ENCODE peak calls at places on chromosome 15, in seven cellular contexts. B, F, O, Q, K, D and R are unnamed samples.

GRCh38 chr15:61101543-61101942 is 127.6 kb downstream of the RORA start:
- DNase-seq in B (no peak), K (no peak), D (no peak), O (no peak), Q (no peak), F (no peak), R (no peak)

GRCh38 chr15:87224409-87224808 is 1032.1 kb downstream of the NTRK3 start:
- DNase-seq in B (no peak), D (no peak), Q (no peak), O (no peak), F (peak; percentile 68), K (no peak), R (no peak)

GRCh38 chr15:55791576-55792400 is 48.8 kb upstream of the PRTG start:
- DNase-seq in D (no peak), B (no peak), O (no peak), Q (no peak), K (no peak), F (peak; percentile 81), R (no peak)

GRCh38 chr15:57509121-57509520 is 82.6 kb upstream of the MYZAP start:
- DNase-seq in B (no peak), Q (no peak), F (no peak), D (no peak), K (no peak), O (no peak), R (no peak)

GRCh38 chr15:71124937-71125755 is 9.9 kb downstream of the THSD4 start:
- DNase-seq in B (no peak), Q (no peak), D (no peak), O (no peak), K (no peak), F (no peak), R (no peak)

GRCh38 chr15:89486726-89487050 is 9.7 kb downstream of the RHCG start:
- DNase-seq in F (no peak), K (peak; percentile 58), O (peak; percentile 59), D (peak; percentile 77), Q (no peak), B (no peak), R (peak; percentile 9)

GRCh38 chr15:23035964-23036566 is 3.3 kb downstream of the TUBGCP5 start:
- DNase-seq in D (peak; percentile 90), F (peak; percentile 74), O (no peak), Q (peak; percentile 57), B (no peak), K (no peak), R (peak; percentile 78)

GRCh38 chr15:94056314-94056713 is 175.0 kb upstream of the MCTP2 start:
- DNase-seq in D (no peak), B (no peak), K (no peak), F (no peak), O (no peak), Q (no peak), R (no peak)

GRCh38 chr15:43241100-43241499 is 20.3 kb upstream of the EPB42 start:
- DNase-seq in Q (no peak), D (no peak), F (peak; percentile 35), O (no peak), K (no peak), B (no peak), R (no peak)

DNA sequence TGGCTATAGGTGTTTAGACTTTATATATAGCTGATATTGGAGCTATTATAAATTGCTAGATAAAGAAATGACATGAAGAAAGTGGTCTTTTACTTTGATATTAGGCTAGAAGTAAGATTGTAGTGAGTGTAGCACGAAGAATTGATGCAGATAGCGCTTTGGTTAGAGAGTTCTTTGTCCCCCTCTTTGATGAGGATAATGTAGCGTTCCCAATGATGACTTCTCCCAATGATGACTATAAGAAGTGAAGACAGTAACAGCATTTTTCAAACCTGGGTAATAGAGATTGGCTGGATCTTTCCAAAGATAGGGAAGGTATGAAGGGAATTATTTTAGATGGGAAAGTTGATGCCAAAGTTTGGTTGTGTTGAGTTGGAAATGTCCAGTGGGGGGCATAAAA is 4.3 kb downstream of the MINDY2 start:
- DNase-seq in Q (no peak), D (no peak), B (no peak), F (no peak), K (no peak), O (no peak), R (no peak)
- TF ChIP-seq CTCF in Q (no peak), D (no peak), B (no peak), F (no peak), K (no peak), O (no peak), R (no peak)

GRCh38 chr15:67861983-67862382 is 22.1 kb upstream of the RNU6-1 start:
- DNase-seq in Q (no peak), B (no peak), D (no peak), K (no peak), O (no peak), F (no peak), R (no peak)

GRCh38 chr15:67865331-67865730 is 25.5 kb upstream of the RNU6-1 start:
- DNase-seq in B (no peak), D (no peak), F (no peak), K (no peak), O (no peak), Q (no peak), R (no peak)

GRCh38 chr15:67865766-67866165 is 25.9 kb upstream of the RNU6-1 start:
- DNase-seq in Q (no peak), F (no peak), O (no peak), K (no peak), D (peak; percentile 73), B (no peak), R (no peak)

GRCh38 chr15:67862771-67863441 is 23.1 kb upstream of the RNU6-1 start:
- DNase-seq in F (no peak), K (no peak), D (no peak), Q (no peak), B (no peak), O (no peak), R (no peak)

GRCh38 chr15:67863442-67863987 is 23.7 kb upstream of the RNU6-1 start:
- DNase-seq in Q (peak; percentile 92), F (peak; percentile 72), O (peak; percentile 78), B (peak; percentile 71), D (peak; percentile 94), K (peak; percentile 84), R (peak; percentile 88)
- H3K4me3 ChIP-seq in Q (no peak overlapping the region), F (peak overlapping the region; percentile 53), O (peak overlapping the region; percentile 49), B (peak overlapping the region; percentile 46), D (peak overlapping the region; percentile 66), K (peak overlapping the region; percentile 68), R (peak overlapping the region; percentile 57)

DNA sequence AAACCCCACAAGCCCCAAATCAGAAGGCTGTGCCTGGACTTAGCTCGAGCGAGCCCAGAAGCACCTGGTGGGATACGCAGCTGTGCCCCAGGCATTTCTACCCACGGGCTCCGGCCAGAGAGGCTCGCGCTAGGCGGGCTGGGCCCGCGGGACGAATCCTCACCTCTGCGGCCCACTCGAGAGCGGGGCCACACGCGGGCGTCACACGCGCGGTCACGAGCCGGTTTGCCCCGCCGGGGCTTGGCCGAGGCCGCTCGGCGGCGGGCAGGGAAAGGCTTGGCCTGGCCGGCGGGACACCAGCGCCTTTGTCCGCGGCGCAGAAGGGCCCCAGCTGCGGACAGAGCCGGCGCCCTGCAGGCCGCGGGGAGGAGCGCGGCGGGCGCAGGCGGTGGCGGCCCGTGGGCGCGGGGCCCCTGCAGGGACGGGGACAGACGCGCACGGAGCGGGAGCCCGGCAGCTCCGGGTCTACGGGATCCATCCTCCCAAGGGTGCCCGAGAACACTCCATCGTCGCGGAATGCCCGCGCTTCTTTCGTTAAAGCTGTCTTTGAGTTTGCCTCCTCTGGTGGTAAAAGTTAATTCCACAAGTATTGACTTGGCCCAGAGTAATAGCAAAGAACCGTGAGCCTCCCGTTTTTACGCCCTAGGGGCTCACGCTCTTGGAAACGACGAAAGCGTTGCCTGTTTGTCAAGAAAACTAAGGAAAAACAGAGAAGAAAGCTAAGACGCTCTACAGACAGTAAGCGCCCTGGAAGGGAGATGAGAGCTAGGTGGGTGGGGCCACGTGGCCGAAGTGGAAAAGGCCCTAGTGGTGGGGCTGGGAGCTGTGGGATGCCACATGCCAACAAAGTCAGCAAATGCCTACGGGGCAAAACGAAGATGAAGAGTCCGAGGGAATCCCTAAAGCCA is 26.4 kb downstream of the TYRO3 start:
- DNase-seq in O (no peak), K (peak; percentile 77), Q (peak; percentile 58), F (peak; percentile 65), D (peak; percentile 81), B (no peak), R (peak; percentile 68)
- TF ChIP-seq CTCF in O (peak; percentile 27), K (no peak), Q (peak; percentile 40), F (peak; percentile 41), D (peak; percentile 57), B (peak; percentile 47), R (peak; percentile 59)

GRCh38 chr15:100918034-100918689 is 995 bp upstream of the LRRK1 start:
- DNase-seq in F (peak; percentile 79), Q (peak; percentile 89), B (peak; percentile 78), O (peak; percentile 87), K (peak; percentile 80), D (peak; percentile 96), R (peak; percentile 79)
- H3K4me3 ChIP-seq in F (peak overlapping the region; percentile 71), Q (peak overlapping the region; percentile 57), B (peak overlapping the region; percentile 65), O (peak overlapping the region; percentile 89), K (peak overlapping the region; percentile 72), D (peak overlapping the region; percentile 81), R (peak overlapping the region; percentile 59)

GRCh38 chr15:99744142-99744541 is 10.9 kb upstream of the LYSMD4 start:
- DNase-seq in F (no peak), K (no peak), Q (no peak), B (no peak), O (no peak), D (peak; percentile 66), R (no peak)
- TF ChIP-seq CTCF in F (no peak), K (no peak), Q (no peak), B (no peak), O (no peak), D (peak; percentile 59), R (peak; percentile 25)